ENCODE peak calls at places on chromosomes 6 and 20, in seven cellular contexts. I is GM12878, W is body of pancreas, J is A549, E is IMR-90, F is ovary, O is Peyer's patch. Q is an unnamed sample.
A peak's percentile ranks its signal among the peaks of the same experiment; 100 is the strongest.

GRCh38 chr6:158548418-158549161 is 11.3 kb upstream of the TMEM181 start:
- DNase-seq in I (no peak), W (no peak), J (no peak), E (no peak), F (no peak), O (no peak), Q (peak; percentile 15)

GRCh38 chr6:146851837-146852236 is 253.1 kb downstream of the ADGB start:
- DNase-seq in I (no peak), W (no peak), J (no peak), E (peak; percentile 94), F (no peak), O (no peak), Q (no peak)

GRCh38 chr6:44642870-44643522 is 255.5 kb downstream of the CDC5L start:
- DNase-seq in I (no peak), W (no peak), J (peak; percentile 5), E (peak; percentile 18), F (no peak), O (no peak), Q (no peak)

GRCh38 chr6:30726506-30727413 is 6.6 kb downstream of the TUBB start:
- DNase-seq in I (no peak), W (no peak), J (no peak), E (peak; percentile 27), F (no peak), O (no peak), Q (no peak)

GRCh38 chr6:161031721-161032495 is 40.3 kb downstream of the MAP3K4 start:
- DNase-seq in I (no peak), W (no peak), J (no peak), E (peak; percentile 68), F (no peak), O (no peak), Q (no peak)

GRCh38 chr6:20377623-20378265 is 23.9 kb upstream of the E2F3 start:
- DNase-seq in I (no peak), W (no peak), J (no peak), E (peak; percentile 87), F (no peak), O (no peak), Q (no peak)

GRCh38 chr6:33080127-33081089 is 4.6 kb downstream of the HLA-DPB1 start:
- DNase-seq in I (no peak), W (peak; percentile 72), J (no peak), E (peak; percentile 48), F (peak; percentile 71), O (peak; percentile 80), Q (peak; percentile 66)

GRCh38 chr20:43846516-43846905 is 68.1 kb upstream of the TOX2 start:
- DNase-seq in I (no peak), W (no peak), J (no peak), E (no peak), F (no peak), O (no peak), Q (no peak)

GRCh38 chr6:122033564-122034181 is 365.8 kb upstream of the HSF2 start:
- DNase-seq in I (no peak), W (no peak), J (peak; percentile 57), E (peak; percentile 70), F (no peak), O (no peak), Q (no peak)

GRCh38 chr6:130661077-130661476 is 166.1 kb upstream of the SMLR1 start:
- DNase-seq in I (no peak), W (no peak), J (no peak), E (no peak), F (no peak), O (no peak), Q (no peak)

GRCh38 chr20:51760905-51761544 is 7.2 kb downstream of the ATP9A start:
- DNase-seq in I (no peak), W (no peak), J (peak; percentile 79), E (peak; percentile 96), F (no peak), O (no peak), Q (no peak)

GRCh38 chr20:44056010-44056698 is 130.8 kb downstream of the JPH2 start:
- DNase-seq in I (no peak), W (no peak), J (peak; percentile 36), E (no peak), F (no peak), O (peak; percentile 59), Q (no peak)

GRCh38 chr6:136371951-136372350 is 82.3 kb upstream of the BCLAF1 start:
- DNase-seq in I (no peak), W (no peak), J (no peak), E (no peak), F (no peak), O (no peak), Q (no peak)

GRCh38 chr6:35181933-35182612 is 31.7 kb upstream of the SCUBE3 start:
- DNase-seq in I (no peak), W (peak; percentile 23), J (peak; percentile 72), E (peak; percentile 61), F (peak; percentile 31), O (peak; percentile 85), Q (peak; percentile 59)

GRCh38 chr6:109482913-109483743 is at the start of gene ZBTB24:
- DNase-seq in I (peak; percentile 41), W (peak; percentile 93), J (peak; percentile 86), E (peak; percentile 80), F (peak; percentile 87), O (peak; percentile 96), Q (peak; percentile 92)

GRCh38 chr6:119148825-119149525 is 70.5 kb upstream of the FAM184A start:
- DNase-seq in I (no peak), W (peak; percentile 39), J (no peak), E (peak; percentile 51), F (no peak), O (no peak), Q (no peak)

GRCh38 chr20:62362991-62363919 is 3.9 kb downstream of the LAMA5 start:
- DNase-seq in I (no peak), W (no peak), J (peak; percentile 80), E (no peak), F (peak; percentile 19), O (no peak), Q (no peak)

GRCh38 chr20:52746768-52747167 is 225.4 kb upstream of the TSHZ2 start:
- DNase-seq in I (no peak), W (no peak), J (no peak), E (no peak), F (no peak), O (no peak), Q (no peak)

GRCh38 chr6:144895890-144896289 is 610.8 kb downstream of the UTRN start:
- DNase-seq in I (no peak), W (no peak), J (no peak), E (no peak), F (no peak), O (no peak), Q (no peak)

GRCh38 chr20:51423810-51424209 is 118.7 kb downstream of the NFATC2 start:
- DNase-seq in I (no peak), W (no peak), J (no peak), E (no peak), F (no peak), O (no peak), Q (no peak)

GRCh38 chr6:38427492-38428210 is 212.1 kb downstream of the BTBD9 start:
- DNase-seq in I (peak; percentile 38), W (no peak), J (no peak), E (no peak), F (no peak), O (no peak), Q (no peak)
- H3K4me3 ChIP-seq in I (no peak overlapping the region), W (no peak overlapping the region), J (no peak overlapping the region), E (no peak overlapping the region), F (no peak overlapping the region), O (no peak overlapping the region), Q (no peak overlapping the region)

DNA sequence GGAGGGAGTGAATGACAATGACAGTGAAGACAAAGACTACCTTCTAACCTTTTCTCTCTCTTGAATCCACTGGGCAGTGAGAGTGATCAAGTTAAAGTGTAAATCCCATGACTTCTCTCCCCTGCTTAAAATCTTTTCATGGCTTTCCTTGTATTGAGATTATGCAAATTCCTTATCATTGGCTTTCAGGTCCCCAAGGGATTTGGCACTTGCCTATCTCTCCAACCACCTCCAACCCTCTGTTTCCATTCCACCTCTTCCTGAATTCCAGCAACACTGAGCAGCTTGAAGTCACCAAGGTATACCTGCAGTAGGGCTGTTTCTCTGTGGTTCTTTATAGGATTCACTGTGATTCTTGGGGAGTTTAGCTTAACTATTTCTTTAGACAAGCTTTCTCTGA is 48.0 kb upstream of the DEK start:
- DNase-seq in I (no peak), W (no peak), J (no peak), E (no peak), F (no peak), O (no peak), Q (no peak)
- TF ChIP-seq POLR2A in I (no peak), W (no peak), J (no peak), E (no peak), F (no peak), O (no peak), Q (no peak)

DNA sequence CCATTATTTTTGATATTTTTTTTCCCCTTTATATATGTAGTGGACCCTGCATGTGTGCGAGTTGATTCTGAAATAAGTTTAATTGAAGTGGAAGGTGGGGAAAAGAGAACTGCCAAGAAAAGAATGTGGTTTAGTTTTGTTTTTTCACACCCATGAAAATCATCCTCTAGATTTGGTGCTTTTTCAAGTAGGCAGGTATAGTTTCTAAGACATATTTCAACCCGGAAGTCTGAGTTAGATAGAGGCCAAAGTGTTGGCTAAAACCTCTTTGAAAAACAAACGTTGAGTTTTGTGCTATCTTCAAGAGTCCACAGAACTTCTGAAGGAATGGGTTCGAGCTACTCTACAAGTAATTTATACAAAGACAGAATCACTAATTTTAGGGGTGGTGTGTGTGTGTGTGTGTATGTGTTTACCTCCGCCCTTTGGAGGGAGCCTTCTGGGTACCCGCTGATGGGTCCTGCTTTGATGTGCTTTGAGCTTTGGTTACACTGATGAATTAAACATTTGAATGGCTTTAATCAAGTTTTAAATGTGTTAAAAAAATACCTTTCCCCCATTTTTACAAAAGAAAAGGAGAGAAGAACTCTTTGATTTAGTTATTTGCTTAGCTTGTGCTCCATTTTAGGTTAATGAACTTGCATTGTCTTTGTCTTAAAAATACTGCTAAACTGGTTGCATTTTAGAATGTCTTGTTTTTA is 2.5 kb downstream of the RREB1 start:
- DNase-seq in I (no peak), W (no peak), J (no peak), E (no peak), F (no peak), O (no peak), Q (no peak)
- H3K27ac ChIP-seq in I (peak overlapping the region; percentile 94), W (peak overlapping the region; percentile 91), J (peak overlapping the region; percentile 96), E (no peak overlapping the region), F (peak overlapping the region; percentile 97), O (no peak overlapping the region), Q (peak overlapping the region; percentile 97)

GRCh38 chr6:10720229-10720959 is 2.5 kb upstream of the TMEM14C start:
- DNase-seq in I (no peak), W (peak; percentile 49), J (no peak), E (peak; percentile 17), F (peak; percentile 68), O (peak; percentile 69), Q (peak; percentile 48)

GRCh38 chr6:10725046-10725445 is 2.2 kb downstream of the TMEM14C start:
- DNase-seq in I (no peak), W (no peak), J (no peak), E (no peak), F (no peak), O (no peak), Q (no peak)

GRCh38 chr6:10722820-10723651 is at the start of gene TMEM14C:
- DNase-seq in I (peak; percentile 71), W (peak; percentile 100), J (peak; percentile 97), E (peak; percentile 99), F (peak; percentile 98), O (peak; percentile 99), Q (peak; percentile 100)

GRCh38 chr6:10721850-10722569 is 860 bp upstream of the TMEM14C start:
- DNase-seq in I (no peak), W (no peak), J (no peak), E (no peak), F (no peak), O (no peak), Q (no peak)

DNA sequence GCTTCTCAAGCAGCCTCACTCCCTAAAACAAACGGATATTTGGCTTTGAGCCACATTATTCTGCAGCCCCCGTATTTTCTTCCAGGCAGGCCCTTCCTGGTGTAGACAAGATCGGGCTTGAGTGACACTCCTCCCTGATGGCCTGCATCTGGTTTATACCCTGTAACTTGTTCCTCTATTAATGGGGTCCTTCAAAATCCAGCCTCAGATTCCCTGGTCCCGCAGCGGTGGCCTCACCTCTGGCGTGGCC is 375 bp upstream of the TMEM14C start:
- DNase-seq in I (no peak), W (no peak), J (no peak), E (no peak), F (no peak), O (no peak), Q (no peak)
- H3K4me3 ChIP-seq in I (peak overlapping the region; percentile 97), W (no peak overlapping the region), J (peak overlapping the region; percentile 68), E (peak overlapping the region; percentile 91), F (peak overlapping the region; percentile 91), O (peak overlapping the region; percentile 66), Q (peak overlapping the region; percentile 76)